ENCODE peak calls at places on chromosomes 6 and 20, in four cellular contexts. Y is stomach; A is thoracic aorta; K is CD8-positive, alpha-beta T cell. V is an unnamed sample. For H3K27me3, the result is how much of the 10 kb centered on the place peaks cover.

GRCh38 chr20:62370115-62370806 is 3.1 kb upstream of the LAMA5 start:
- DNase-seq in Y (peak), A (no peak), K (no peak), V (peak)

GRCh38 chr6:47592466-47592865 is 105.9 kb upstream of the ADGRF4 start:
- DNase-seq in K (no peak), A (no peak), Y (no peak), V (no peak)

GRCh38 chr6:47733879-47734558 is 35.6 kb downstream of the ADGRF4 start:
- DNase-seq in A (no peak), K (no peak), Y (no peak), V (no peak)

GRCh38 chr6:130836071-130836670 is 9.0 kb downstream of the SMLR1 start:
- DNase-seq in A (no peak), Y (no peak), K (no peak), V (no peak)

GRCh38 chr20:46987001-46987400 is 92.4 kb downstream of the EYA2 start:
- DNase-seq in A (no peak), Y (no peak), K (no peak), V (no peak)

GRCh38 chr6:35497571-35498406 is 910 bp upstream of the TEAD3 start:
- DNase-seq in K (peak), Y (peak), A (peak), V (peak)

GRCh38 chr20:50226093-50226974 is 35.7 kb downstream of the CEBPB start:
- DNase-seq in K (no peak), A (peak), Y (no peak), V (peak)

GRCh38 chr20:61430228-61430624 is 178.2 kb downstream of the CDH4 start:
- DNase-seq in Y (no peak), K (no peak), A (no peak), V (no peak)

GRCh38 chr20:63051186-63051860 is 44.6 kb upstream of the BHLHE23 start:
- DNase-seq in K (no peak), A (no peak), Y (no peak), V (no peak)

DNA sequence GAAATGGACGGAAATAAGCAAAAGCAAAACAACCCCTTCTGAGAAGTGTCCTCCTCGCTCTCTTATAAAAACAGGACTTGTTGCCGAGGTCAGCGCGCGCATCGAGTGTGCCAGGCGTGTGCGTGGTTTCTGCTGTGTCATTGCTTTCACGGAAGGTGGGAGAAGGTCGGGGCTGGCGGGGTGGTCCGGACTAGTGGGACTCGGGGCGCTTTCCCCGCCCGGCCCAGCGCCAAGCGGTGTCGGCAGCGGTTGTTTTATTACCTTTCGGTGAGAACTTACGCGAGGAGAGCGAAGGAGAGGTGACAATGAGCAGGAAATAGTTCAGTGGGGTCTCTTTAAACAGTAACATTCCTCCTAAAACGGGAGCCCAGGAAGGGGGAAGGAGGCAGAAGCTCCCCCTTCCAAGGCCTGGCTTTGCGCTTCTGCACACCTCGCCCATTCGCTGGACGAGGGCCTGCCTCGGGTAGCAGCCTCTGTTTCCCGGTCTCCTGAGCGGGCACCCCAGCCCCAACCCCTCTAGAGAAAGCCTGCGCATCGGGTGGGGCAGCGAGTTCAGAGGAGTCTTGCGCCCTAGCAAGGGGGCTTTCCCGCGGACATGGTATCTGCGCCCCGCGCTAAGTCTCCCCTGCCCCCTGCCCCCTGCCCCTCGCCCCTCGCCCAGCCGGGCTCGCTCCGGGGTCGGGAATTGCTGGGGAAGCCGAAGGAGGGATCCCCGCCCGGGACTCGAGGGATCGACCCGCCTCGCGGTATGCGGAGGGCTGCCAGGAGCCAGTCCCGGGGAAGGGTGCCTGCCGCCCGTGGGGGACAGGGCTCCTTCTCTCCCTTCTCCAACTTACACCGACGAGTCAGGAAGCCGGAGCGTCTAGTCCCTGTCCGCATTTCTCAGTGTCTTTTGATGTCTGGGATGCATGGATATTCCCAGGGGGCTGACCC is 1.2 kb upstream of the TBXT start:
- DNase-seq in A (no peak), Y (no peak), K (no peak), V (no peak)
- H3K27me3 ChIP-seq in A (under half), Y (under half), K (under half), V (half or more)

GRCh38 chr20:38147166-38147565 is 17.9 kb downstream of the TGM2 start:
- DNase-seq in Y (no peak), K (no peak), A (no peak), V (no peak)

GRCh38 chr20:38145094-38146075 is 19.7 kb downstream of the TGM2 start:
- DNase-seq in A (no peak), Y (no peak), K (no peak), V (no peak)

GRCh38 chr20:38147751-38148150 is 17.3 kb downstream of the TGM2 start:
- DNase-seq in K (no peak), Y (no peak), A (no peak), V (no peak)

GRCh38 chr20:38146156-38146555 is 18.9 kb downstream of the TGM2 start:
- DNase-seq in K (no peak), A (no peak), Y (no peak), V (no peak)

DNA sequence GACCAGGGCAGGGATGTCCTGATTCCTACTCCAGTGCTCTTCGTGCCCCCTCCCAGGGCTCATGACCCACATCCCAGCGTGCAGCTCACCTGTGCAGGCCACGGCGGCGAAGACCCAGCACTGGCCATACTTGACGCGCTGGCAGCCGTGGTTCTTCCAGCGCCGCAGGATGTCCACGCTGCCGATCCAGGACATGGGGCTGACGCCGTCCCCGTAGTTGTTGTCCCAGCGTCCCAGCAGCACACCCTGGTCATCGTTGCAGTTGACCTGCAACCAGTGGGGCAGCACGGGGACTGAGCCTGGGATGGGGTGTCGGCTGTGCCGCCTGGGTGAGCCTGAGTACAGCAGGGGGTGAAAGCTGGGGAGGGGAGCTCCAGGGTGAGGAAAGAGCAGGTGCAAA is 18.4 kb downstream of the TGM2 start:
- DNase-seq in A (no peak), Y (no peak), K (no peak), V (no peak)
- H3K4me3 ChIP-seq in A (no peak), Y (no peak), K (no peak), V (no peak)

DNA sequence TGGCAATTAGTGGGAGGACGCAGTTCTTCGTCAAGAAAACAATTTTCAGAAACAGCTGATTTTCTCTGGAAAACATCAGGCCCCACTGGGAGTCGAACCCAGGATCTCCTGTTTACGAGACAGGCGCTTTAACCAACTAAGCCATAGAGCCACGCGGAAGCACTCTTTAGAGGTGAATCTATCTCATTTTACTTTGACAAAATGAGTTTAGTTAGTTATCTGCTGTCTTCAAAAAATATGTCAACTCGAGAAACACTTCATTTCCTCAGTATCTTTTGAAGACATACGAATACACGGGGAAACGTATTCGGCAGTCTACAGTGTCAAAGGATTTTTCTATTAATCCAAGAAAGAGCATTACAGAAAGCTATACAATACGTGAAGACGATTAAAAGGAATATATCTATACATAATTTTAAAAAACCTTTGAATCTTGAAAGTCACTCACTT is 26.7 kb downstream of the GPX6 start:
- DNase-seq in A (no peak), K (no peak), Y (no peak), V (no peak)
- H3K27ac ChIP-seq in A (no peak), K (peak), Y (no peak), V (peak)

GRCh38 chr6:16832721-16833120 is 71.5 kb upstream of the ATXN1 start:
- DNase-seq in A (no peak), K (no peak), Y (no peak), V (no peak)

GRCh38 chr6:16839780-16840179 is 78.5 kb upstream of the ATXN1 start:
- DNase-seq in Y (no peak), K (no peak), A (no peak), V (no peak)

GRCh38 chr6:16840291-16840690 is 79.0 kb upstream of the ATXN1 start:
- DNase-seq in A (no peak), Y (no peak), K (no peak), V (no peak)

GRCh38 chr6:16837217-16837972 is 76.1 kb upstream of the ATXN1 start:
- DNase-seq in K (no peak), A (no peak), Y (no peak), V (no peak)

GRCh38 chr6:16836186-16836981 is 75.1 kb upstream of the ATXN1 start:
- DNase-seq in K (no peak), A (no peak), Y (no peak), V (no peak)
- H3K27me3 ChIP-seq in K (under half), A (under half), Y (under half), V (under half)

GRCh38 chr6:116779569-116780164 is 14.1 kb upstream of the FAM162B start:
- DNase-seq in A (no peak), Y (no peak), K (no peak), V (no peak)
- H3K4me3 ChIP-seq in A (no peak), Y (no peak), K (no peak), V (no peak)

V was measured in tibial nerve.